ENCODE peak calls at places on chromosomes 4 and X, in nine cellular contexts. N, B, P, H, R, T, Y, Q and A are unnamed samples.

GRCh38 chrX:44314855-44315254 is 28.6 kb downstream of the EFHC2 start:
- DNase-seq in N (no peak), B (no peak), P (no peak), H (no peak), R (no peak), T (no peak), Y (no peak), Q (no peak), A (no peak)

GRCh38 chrX:119266364-119266995 is 30.4 kb downstream of the PGRMC1 start:
- DNase-seq in N (no peak), B (peak; percentile 25), P (no peak), H (peak; percentile 10), R (no peak), T (peak; percentile 5), Y (no peak), Q (peak; percentile 28), A (peak; percentile 7)

GRCh38 chrX:154397888-154398667 is at the start of gene RPL10:
- DNase-seq in N (peak; percentile 84), B (peak; percentile 82), P (peak; percentile 79), H (peak; percentile 83), R (peak; percentile 88), T (peak; percentile 98), Y (peak; percentile 84), Q (peak; percentile 98), A (peak; percentile 95)

GRCh38 chrX:144916785-144917184 is 330.5 kb upstream of the SPANXN1 start:
- DNase-seq in N (no peak), B (no peak), P (no peak), H (no peak), R (no peak), T (no peak), Y (no peak), Q (no peak), A (no peak)

GRCh38 chr4:146054676-146055075 is 116.1 kb upstream of the ZNF827 start:
- DNase-seq in N (no peak), B (no peak), P (no peak), H (no peak), R (no peak), T (peak; percentile 48), Y (no peak), Q (no peak), A (no peak)

GRCh38 chr4:186765138-186765537 is 41.5 kb upstream of the FAT1 start:
- DNase-seq in N (no peak), B (no peak), P (no peak), H (no peak), R (no peak), T (no peak), Y (no peak), Q (peak; percentile 43), A (no peak)

GRCh38 chr4:17718471-17718870 is 63.0 kb downstream of the FAM184B start:
- DNase-seq in N (no peak), B (no peak), P (no peak), H (no peak), R (no peak), T (no peak), Y (no peak), Q (no peak), A (no peak)

GRCh38 chr4:184596617-184597185 is 52.5 kb downstream of the CASP3 start:
- DNase-seq in N (no peak), B (no peak), P (no peak), H (no peak), R (no peak), T (no peak), Y (no peak), Q (peak; percentile 40), A (no peak)

GRCh38 chr4:2643555-2643954 is 107.1 kb downstream of the FAM193A start:
- DNase-seq in N (no peak), B (no peak), P (no peak), H (no peak), R (no peak), T (no peak), Y (no peak), Q (no peak), A (no peak)

GRCh38 chr4:168999836-169000235 is 10.2 kb downstream of the CBR4 start:
- DNase-seq in N (no peak), B (no peak), P (no peak), H (no peak), R (no peak), T (no peak), Y (no peak), Q (no peak), A (no peak)

GRCh38 chrX:124435616-124436015 is 89.3 kb downstream of the SH2D1A start:
- DNase-seq in N (no peak), B (no peak), P (no peak), H (no peak), R (no peak), T (no peak), Y (no peak), Q (no peak), A (no peak)

GRCh38 chr4:23373269-23373668 is 516.6 kb downstream of the PPARGC1A start:
- DNase-seq in N (no peak), B (peak; percentile 23), P (no peak), H (no peak), R (no peak), T (no peak), Y (no peak), Q (peak; percentile 62), A (peak; percentile 16)

GRCh38 chrX:10119399-10119990 is 37.3 kb upstream of the CLCN4 start:
- DNase-seq in N (peak; percentile 33), B (peak; percentile 38), P (peak; percentile 64), H (peak; percentile 57), R (peak; percentile 71), T (peak; percentile 88), Y (peak; percentile 38), Q (peak; percentile 91), A (peak; percentile 77)

GRCh38 chr4:153205028-153205648 is 895 bp downstream of the TRIM2 start:
- DNase-seq in N (no peak), B (no peak), P (peak; percentile 33), H (no peak), R (no peak), T (peak; percentile 38), Y (no peak), Q (no peak), A (no peak)

GRCh38 chr4:169115897-169116254 is 105.8 kb upstream of the CBR4 start:
- DNase-seq in N (peak; percentile 94), B (peak; percentile 33), P (no peak), H (no peak), R (no peak), T (no peak), Y (peak; percentile 57), Q (peak; percentile 95), A (peak; percentile 55)

GRCh38 chr4:86594559-86595425 is 677 bp downstream of the PTPN13 start:
- DNase-seq in N (peak; percentile 63), B (peak; percentile 49), P (no peak), H (peak; percentile 55), R (peak; percentile 46), T (peak; percentile 66), Y (peak; percentile 36), Q (peak; percentile 75), A (peak; percentile 82)